ENCODE peak calls at places on chromosomes 1 and 21, in six cellular contexts. One of them, this sample, is unnamed.

GRCh38 chr1:24202556-24202955 is 15.5 kb upstream of the IFNLR1 start:
- DNase-seq in transverse colon: no peak
- DNase-seq in lower leg skin: no peak
- DNase-seq in heart left ventricle: no peak
- DNase-seq in stomach: no peak
- DNase-seq in A549: no peak
- DNase-seq in this sample: no peak

GRCh38 chr1:54246097-54246721 is 46.2 kb downstream of the MRPL37 start:
- DNase-seq in stomach: no peak
- DNase-seq in A549: no peak
- DNase-seq in lower leg skin: no peak
- DNase-seq in heart left ventricle: no peak
- DNase-seq in transverse colon: no peak
- DNase-seq in this sample: no peak

GRCh38 chr1:85087659-85088407 is 39.5 kb upstream of the MCOLN3 start:
- DNase-seq in A549: no peak
- DNase-seq in heart left ventricle: no peak
- DNase-seq in stomach: no peak
- DNase-seq in transverse colon: no peak
- DNase-seq in lower leg skin: no peak
- DNase-seq in this sample: no peak

GRCh38 chr1:19341201-19342076 is 29.3 kb downstream of the SLC66A1 start:
- DNase-seq in heart left ventricle: peak; percentile 80
- DNase-seq in stomach: peak; percentile 74
- DNase-seq in A549: peak; percentile 82
- DNase-seq in transverse colon: peak; percentile 80
- DNase-seq in lower leg skin: peak; percentile 95
- DNase-seq in this sample: peak; percentile 69

GRCh38 chr1:78333426-78334012 is 157.3 kb upstream of the PTGFR start:
- DNase-seq in heart left ventricle: no peak
- DNase-seq in stomach: no peak
- DNase-seq in transverse colon: no peak
- DNase-seq in A549: no peak
- DNase-seq in lower leg skin: no peak
- DNase-seq in this sample: peak; percentile 37

GRCh38 chr1:229027622-229028182 is 243.2 kb upstream of the RAB4A start:
- DNase-seq in transverse colon: peak; percentile 34
- DNase-seq in lower leg skin: no peak
- DNase-seq in stomach: no peak
- DNase-seq in A549: no peak
- DNase-seq in heart left ventricle: no peak
- DNase-seq in this sample: peak; percentile 98

GRCh38 chr1:1748686-1749321 is 24.6 kb upstream of the CDK11A start:
- DNase-seq in stomach: no peak
- DNase-seq in lower leg skin: no peak
- DNase-seq in transverse colon: no peak
- DNase-seq in A549: no peak
- DNase-seq in heart left ventricle: no peak
- DNase-seq in this sample: peak; percentile 42

GRCh38 chr1:26938004-26938658 is 16.6 kb downstream of the NUDC start:
- DNase-seq in transverse colon: no peak
- DNase-seq in lower leg skin: no peak
- DNase-seq in stomach: no peak
- DNase-seq in heart left ventricle: no peak
- DNase-seq in A549: no peak
- DNase-seq in this sample: peak; percentile 21

GRCh38 chr1:108691128-108691885 is 803 bp upstream of the PRPF38B start:
- DNase-seq in heart left ventricle: no peak
- DNase-seq in stomach: no peak
- DNase-seq in A549: no peak
- DNase-seq in transverse colon: no peak
- DNase-seq in lower leg skin: no peak
- DNase-seq in this sample: no peak

GRCh38 chr1:152917794-152918193 is 9.4 kb downstream of the IVL start:
- DNase-seq in lower leg skin: no peak
- DNase-seq in stomach: no peak
- DNase-seq in transverse colon: no peak
- DNase-seq in heart left ventricle: no peak
- DNase-seq in A549: no peak
- DNase-seq in this sample: peak; percentile 33

GRCh38 chr1:155697046-155697445 is 8.2 kb downstream of the DAP3 start:
- DNase-seq in transverse colon: no peak
- DNase-seq in stomach: no peak
- DNase-seq in heart left ventricle: no peak
- DNase-seq in lower leg skin: no peak
- DNase-seq in A549: no peak
- DNase-seq in this sample: no peak

GRCh38 chr1:110489973-110490542 is 28.9 kb downstream of the KCNA10 start:
- DNase-seq in transverse colon: no peak
- DNase-seq in lower leg skin: no peak
- DNase-seq in heart left ventricle: no peak
- DNase-seq in A549: no peak
- DNase-seq in stomach: no peak
- DNase-seq in this sample: no peak

GRCh38 chr1:116474921-116475849 is 95.6 kb downstream of the CD58 start:
- DNase-seq in heart left ventricle: peak; percentile 70
- DNase-seq in transverse colon: peak; percentile 79
- DNase-seq in A549: no peak
- DNase-seq in lower leg skin: peak; percentile 48
- DNase-seq in stomach: peak; percentile 78
- DNase-seq in this sample: no peak

GRCh38 chr1:184061396-184062003 is 10.0 kb downstream of the TSEN15 start:
- DNase-seq in stomach: no peak
- DNase-seq in transverse colon: no peak
- DNase-seq in lower leg skin: no peak
- DNase-seq in A549: no peak
- DNase-seq in heart left ventricle: no peak
- DNase-seq in this sample: no peak

GRCh38 chr1:9833632-9834031 is 9.9 kb upstream of the CLSTN1 start:
- DNase-seq in transverse colon: peak; percentile 1
- DNase-seq in heart left ventricle: no peak
- DNase-seq in stomach: no peak
- DNase-seq in A549: no peak
- DNase-seq in lower leg skin: peak; percentile 23
- DNase-seq in this sample: no peak

GRCh38 chr1:11558286-11558685 is 79.3 kb downstream of the DISP3 start:
- DNase-seq in A549: no peak
- DNase-seq in lower leg skin: no peak
- DNase-seq in transverse colon: no peak
- DNase-seq in stomach: no peak
- DNase-seq in heart left ventricle: no peak
- DNase-seq in this sample: peak; percentile 20

GRCh38 chr1:63068626-63069025 is 253.7 kb upstream of the FOXD3 start:
- DNase-seq in lower leg skin: no peak
- DNase-seq in stomach: no peak
- DNase-seq in heart left ventricle: no peak
- DNase-seq in A549: no peak
- DNase-seq in transverse colon: no peak
- DNase-seq in this sample: no peak

GRCh38 chr21:38538353-38538752 is 40.1 kb upstream of the ERG start:
- DNase-seq in stomach: no peak
- DNase-seq in heart left ventricle: no peak
- DNase-seq in lower leg skin: no peak
- DNase-seq in transverse colon: no peak
- DNase-seq in A549: no peak
- DNase-seq in this sample: no peak

GRCh38 chr1:65429806-65430205 is 9.3 kb downstream of the LEPR start:
- DNase-seq in stomach: no peak
- DNase-seq in A549: peak; percentile 55
- DNase-seq in heart left ventricle: no peak
- DNase-seq in transverse colon: no peak
- DNase-seq in lower leg skin: no peak
- DNase-seq in this sample: peak; percentile 44
- TF ChIP-seq POLR2A in stomach: no peak
- TF ChIP-seq POLR2A in A549: no peak
- TF ChIP-seq POLR2A in heart left ventricle: no peak
- TF ChIP-seq POLR2A in transverse colon: no peak
- TF ChIP-seq POLR2A in lower leg skin: no peak
- TF ChIP-seq POLR2A in this sample: no peak

GRCh38 chr1:3530931-3531818 is 76.7 kb downstream of the ARHGEF16 start:
- DNase-seq in heart left ventricle: peak; percentile 87
- DNase-seq in transverse colon: peak; percentile 81
- DNase-seq in lower leg skin: peak; percentile 97
- DNase-seq in A549: peak; percentile 74
- DNase-seq in stomach: peak; percentile 85
- DNase-seq in this sample: peak; percentile 73
- TF ChIP-seq POLR2A in heart left ventricle: peak; percentile 36
- TF ChIP-seq POLR2A in transverse colon: no peak
- TF ChIP-seq POLR2A in lower leg skin: peak; percentile 12
- TF ChIP-seq POLR2A in A549: peak; percentile 48
- TF ChIP-seq POLR2A in stomach: no peak
- TF ChIP-seq POLR2A in this sample: no peak

DNA sequence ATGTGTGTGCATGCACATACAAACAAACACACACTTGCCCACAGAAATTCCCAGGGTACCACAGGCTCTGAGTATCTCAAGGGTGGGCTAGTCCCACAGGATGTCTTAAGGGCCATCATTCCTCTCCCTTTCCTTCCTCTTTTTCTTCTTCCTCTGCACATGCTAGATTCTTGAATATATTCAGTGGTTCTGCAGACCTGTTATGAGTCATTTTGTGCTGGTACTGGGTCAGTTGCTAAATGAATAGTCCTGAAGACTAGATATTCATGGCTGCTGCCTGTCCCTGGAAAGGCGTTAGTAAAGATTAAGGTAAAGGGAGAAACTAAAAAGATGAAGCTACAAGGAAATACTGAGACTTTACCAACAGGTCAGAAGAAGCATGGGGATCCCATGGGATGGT is 256.7 kb upstream of the KIAA0040 start:
- DNase-seq in A549: no peak
- DNase-seq in lower leg skin: no peak
- DNase-seq in stomach: no peak
- DNase-seq in heart left ventricle: no peak
- DNase-seq in transverse colon: no peak
- DNase-seq in this sample: no peak
- TF ChIP-seq POLR2A in A549: no peak
- TF ChIP-seq POLR2A in lower leg skin: no peak
- TF ChIP-seq POLR2A in stomach: no peak
- TF ChIP-seq POLR2A in heart left ventricle: no peak
- TF ChIP-seq POLR2A in transverse colon: no peak
- TF ChIP-seq POLR2A in this sample: no peak

GRCh38 chr1:92076363-92076762 is 1.2 kb upstream of the SETSIP start:
- DNase-seq in lower leg skin: no peak
- DNase-seq in transverse colon: no peak
- DNase-seq in heart left ventricle: no peak
- DNase-seq in A549: no peak
- DNase-seq in stomach: no peak
- DNase-seq in this sample: no peak

GRCh38 chr1:92084651-92085050 is 4.5 kb downstream of the BTBD8 start:
- DNase-seq in heart left ventricle: no peak
- DNase-seq in stomach: no peak
- DNase-seq in transverse colon: no peak
- DNase-seq in lower leg skin: no peak
- DNase-seq in A549: no peak
- DNase-seq in this sample: no peak

GRCh38 chr1:92081031-92081430 is 886 bp downstream of the BTBD8 start:
- DNase-seq in transverse colon: no peak
- DNase-seq in stomach: no peak
- DNase-seq in lower leg skin: no peak
- DNase-seq in heart left ventricle: no peak
- DNase-seq in A549: no peak
- DNase-seq in this sample: peak; percentile 6

GRCh38 chr1:92079441-92079840 is 704 bp upstream of the BTBD8 start:
- DNase-seq in stomach: no peak
- DNase-seq in transverse colon: no peak
- DNase-seq in heart left ventricle: no peak
- DNase-seq in A549: no peak
- DNase-seq in lower leg skin: no peak
- DNase-seq in this sample: no peak

GRCh38 chr1:92080128-92080985 is at the start of gene BTBD8:
- DNase-seq in heart left ventricle: peak; percentile 85
- DNase-seq in stomach: peak; percentile 74
- DNase-seq in transverse colon: peak; percentile 87
- DNase-seq in lower leg skin: peak; percentile 97
- DNase-seq in A549: peak; percentile 55
- DNase-seq in this sample: peak; percentile 84
- TF ChIP-seq POLR2A in heart left ventricle: no peak
- TF ChIP-seq POLR2A in stomach: no peak
- TF ChIP-seq POLR2A in transverse colon: peak; percentile 56
- TF ChIP-seq POLR2A in lower leg skin: no peak
- TF ChIP-seq POLR2A in A549: peak; percentile 27
- TF ChIP-seq POLR2A in this sample: peak; percentile 44

This sample was measured in NB4.